ENCODE peak calls at places on chromosomes 2 and 18, in five cellular contexts. W, B, J, U and I are unnamed samples.

GRCh38 chr18:31684279-31685096 is at the start of gene B4GALT6:
- DNase-seq in W (no peak), B (peak), J (no peak), U (peak), I (no peak)

GRCh38 chr2:1889099-1889650 is 144.9 kb upstream of the PXDN start:
- DNase-seq in W (no peak), B (no peak), J (no peak), U (no peak), I (no peak)

GRCh38 chr2:99085400-99085799 is 56.1 kb upstream of the C2orf15 start:
- DNase-seq in W (no peak), B (peak), J (no peak), U (no peak), I (no peak)

GRCh38 chr18:9992300-9992987 is 78.6 kb downstream of the VAPA start:
- DNase-seq in W (no peak), B (no peak), J (no peak), U (no peak), I (no peak)

GRCh38 chr2:238845583-238846480 is 2.1 kb upstream of the TWIST2 start:
- DNase-seq in W (no peak), B (no peak), J (no peak), U (no peak), I (no peak)

GRCh38 chr2:169272035-169272434 is 90.3 kb downstream of the LRP2 start:
- DNase-seq in W (no peak), B (no peak), J (no peak), U (no peak), I (no peak)

GRCh38 chr2:44342854-44343253 is 18.4 kb downstream of the PREPL start:
- DNase-seq in W (no peak), B (peak), J (no peak), U (no peak), I (no peak)

GRCh38 chr2:3293221-3293620 is 84.4 kb downstream of the EIPR1 start:
- DNase-seq in W (no peak), B (no peak), J (no peak), U (no peak), I (no peak)

GRCh38 chr18:50143891-50144290 is 51.1 kb downstream of the MYO5B start:
- DNase-seq in W (no peak), B (no peak), J (no peak), U (no peak), I (no peak)

GRCh38 chr2:238103465-238104070 is 3.4 kb downstream of the ESPNL start:
- DNase-seq in W (no peak), B (no peak), J (no peak), U (no peak), I (no peak)

GRCh38 chr2:111100765-111101162 is 19.9 kb upstream of the BCL2L11 start:
- DNase-seq in W (no peak), B (no peak), J (no peak), U (no peak), I (no peak)

GRCh38 chr2:13522917-13523821 is 806.4 kb downstream of the TRIB2 start:
- DNase-seq in W (no peak), B (no peak), J (no peak), U (no peak), I (no peak)

GRCh38 chr2:233426619-233427342 is 72.5 kb downstream of the DGKD start:
- DNase-seq in W (no peak), B (no peak), J (no peak), U (no peak), I (peak)

GRCh38 chr2:215431778-215432758 is 3.8 kb downstream of the FN1 start:
- DNase-seq in W (no peak), B (no peak), J (no peak), U (no peak), I (no peak)

GRCh38 chr18:36711813-36712444 is 116.9 kb downstream of the TPGS2 start:
- DNase-seq in W (no peak), B (no peak), J (peak), U (no peak), I (no peak)

GRCh38 chr2:218607436-218608115 is at the start of gene PLCD4:
- DNase-seq in W (no peak), B (peak), J (peak), U (no peak), I (peak)

GRCh38 chr18:49227456-49227855 is 233.0 kb downstream of the DYM start:
- DNase-seq in W (no peak), B (no peak), J (no peak), U (no peak), I (no peak)

GRCh38 chr2:13919981-13920382 is 712.5 kb upstream of the LRATD1 start:
- DNase-seq in W (no peak), B (no peak), J (no peak), U (no peak), I (no peak)

GRCh38 chr18:12336251-12336650 is 28.2 kb downstream of the TUBB6 start:
- DNase-seq in W (no peak), B (peak), J (no peak), U (no peak), I (no peak)

GRCh38 chr2:31347319-31347718 is 67.2 kb downstream of the XDH start:
- DNase-seq in W (no peak), B (no peak), J (no peak), U (no peak), I (no peak)

GRCh38 chr2:102268529-102269524 is 42.5 kb upstream of the IL1RL1 start:
- DNase-seq in W (no peak), B (no peak), J (peak), U (no peak), I (peak)